ENCODE peak calls at places on chromosomes 7 and 10, in five cellular contexts. One of them, this sample, is unnamed.

GRCh38 chr10:112250555-112250954 is 32.6 kb upstream of the TECTB start:
- DNase-seq in OCI-LY7: no peak
- DNase-seq in cardiac fibroblast: no peak
- DNase-seq in AG04450: no peak
- DNase-seq in endodermal cell: no peak
- DNase-seq in this sample: no peak

GRCh38 chr10:95304463-95304862 is 13.7 kb upstream of the PDLIM1 start:
- DNase-seq in OCI-LY7: no peak
- DNase-seq in cardiac fibroblast: no peak
- DNase-seq in AG04450: no peak
- DNase-seq in endodermal cell: no peak
- DNase-seq in this sample: no peak

GRCh38 chr7:147756290-147756689 is 834.3 kb upstream of the C7orf33 start:
- DNase-seq in OCI-LY7: no peak
- DNase-seq in cardiac fibroblast: no peak
- DNase-seq in AG04450: no peak
- DNase-seq in endodermal cell: no peak
- DNase-seq in this sample: no peak

GRCh38 chr7:70132802-70133201 is 534.5 kb downstream of the AUTS2 start:
- DNase-seq in OCI-LY7: no peak
- DNase-seq in cardiac fibroblast: no peak
- DNase-seq in AG04450: no peak
- DNase-seq in endodermal cell: no peak
- DNase-seq in this sample: no peak

GRCh38 chr10:78964952-78965633 is 103.7 kb upstream of the ZMIZ1 start:
- DNase-seq in OCI-LY7: no peak
- DNase-seq in cardiac fibroblast: peak
- DNase-seq in AG04450: no peak
- DNase-seq in endodermal cell: peak
- DNase-seq in this sample: peak

GRCh38 chr7:120170849-120171248 is 102.1 kb upstream of the KCND2 start:
- DNase-seq in OCI-LY7: no peak
- DNase-seq in cardiac fibroblast: no peak
- DNase-seq in AG04450: no peak
- DNase-seq in endodermal cell: no peak
- DNase-seq in this sample: no peak

GRCh38 chr10:104574470-104575213 is 66.4 kb upstream of the SORCS3 start:
- DNase-seq in OCI-LY7: no peak
- DNase-seq in cardiac fibroblast: no peak
- DNase-seq in AG04450: no peak
- DNase-seq in endodermal cell: peak
- DNase-seq in this sample: no peak

GRCh38 chr10:75407716-75408511 is 6.3 kb upstream of the ZNF503 start:
- DNase-seq in OCI-LY7: no peak
- DNase-seq in cardiac fibroblast: no peak
- DNase-seq in AG04450: no peak
- DNase-seq in endodermal cell: peak
- DNase-seq in this sample: peak

GRCh38 chr10:96309631-96310358 is 5.6 kb downstream of the DNTT start:
- DNase-seq in OCI-LY7: no peak
- DNase-seq in cardiac fibroblast: no peak
- DNase-seq in AG04450: no peak
- DNase-seq in endodermal cell: peak
- DNase-seq in this sample: no peak

GRCh38 chr7:105270117-105270516 is 118.6 kb downstream of the SRPK2 start:
- DNase-seq in OCI-LY7: no peak
- DNase-seq in cardiac fibroblast: no peak
- DNase-seq in AG04450: no peak
- DNase-seq in endodermal cell: peak
- DNase-seq in this sample: no peak

GRCh38 chr10:30294506-30295280 is 54.4 kb downstream of the MTPAP start:
- DNase-seq in OCI-LY7: no peak
- DNase-seq in cardiac fibroblast: no peak
- DNase-seq in AG04450: no peak
- DNase-seq in endodermal cell: no peak
- DNase-seq in this sample: no peak

GRCh38 chr10:62626817-62627216 is 177.7 kb upstream of the ADO start:
- DNase-seq in OCI-LY7: no peak
- DNase-seq in cardiac fibroblast: peak
- DNase-seq in AG04450: no peak
- DNase-seq in endodermal cell: no peak
- DNase-seq in this sample: no peak
- H3K4me3 ChIP-seq in OCI-LY7: peak
- H3K4me3 ChIP-seq in cardiac fibroblast: no peak
- H3K4me3 ChIP-seq in AG04450: no peak
- H3K4me3 ChIP-seq in endodermal cell: no peak
- H3K4me3 ChIP-seq in this sample: no peak

DNA sequence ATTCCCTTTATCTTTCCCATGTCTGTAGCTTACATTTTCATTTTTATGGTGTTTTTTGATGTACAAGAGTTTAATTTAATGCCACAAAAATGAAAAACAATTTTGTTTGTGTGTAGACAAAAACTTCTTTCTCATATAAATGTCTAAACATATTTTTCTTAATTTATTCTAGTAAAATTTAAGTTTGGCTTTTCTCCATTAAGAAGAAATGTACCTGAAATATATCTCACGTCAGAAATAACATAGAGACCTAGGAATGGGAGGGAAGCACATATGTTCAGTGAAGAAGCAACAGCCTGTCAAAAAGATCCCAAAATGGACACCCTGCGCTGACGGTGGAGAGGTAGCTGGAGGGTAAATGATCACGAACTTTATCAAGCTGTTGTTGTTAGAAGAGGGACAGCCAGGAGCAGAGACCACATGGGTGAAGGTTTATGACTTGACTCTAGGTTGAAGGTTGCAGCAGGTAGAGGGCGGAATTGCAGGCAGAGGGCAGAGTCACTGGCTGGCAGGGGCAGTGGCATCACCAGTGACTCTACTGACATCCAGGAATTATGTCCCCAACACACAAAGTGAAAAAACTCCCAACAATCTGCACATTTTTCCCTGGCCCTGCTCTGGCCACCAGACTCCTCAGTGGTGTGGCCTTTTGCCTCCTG is 225.9 kb upstream of the PRSS58 start:
- DNase-seq in OCI-LY7: no peak
- DNase-seq in cardiac fibroblast: no peak
- DNase-seq in AG04450: no peak
- DNase-seq in endodermal cell: peak
- DNase-seq in this sample: no peak
- TF ChIP-seq CTCF in OCI-LY7: peak
- TF ChIP-seq CTCF in cardiac fibroblast: no peak
- TF ChIP-seq CTCF in AG04450: no peak
- TF ChIP-seq CTCF in endodermal cell: peak
- TF ChIP-seq CTCF in this sample: peak

GRCh38 chr7:158695726-158696452 is 8.7 kb downstream of the NCAPG2 start:
- DNase-seq in OCI-LY7: no peak
- DNase-seq in cardiac fibroblast: peak
- DNase-seq in AG04450: peak
- DNase-seq in endodermal cell: peak
- DNase-seq in this sample: peak
- H3K4me3 ChIP-seq in OCI-LY7: no peak
- H3K4me3 ChIP-seq in cardiac fibroblast: no peak
- H3K4me3 ChIP-seq in AG04450: no peak
- H3K4me3 ChIP-seq in endodermal cell: no peak
- H3K4me3 ChIP-seq in this sample: no peak

DNA sequence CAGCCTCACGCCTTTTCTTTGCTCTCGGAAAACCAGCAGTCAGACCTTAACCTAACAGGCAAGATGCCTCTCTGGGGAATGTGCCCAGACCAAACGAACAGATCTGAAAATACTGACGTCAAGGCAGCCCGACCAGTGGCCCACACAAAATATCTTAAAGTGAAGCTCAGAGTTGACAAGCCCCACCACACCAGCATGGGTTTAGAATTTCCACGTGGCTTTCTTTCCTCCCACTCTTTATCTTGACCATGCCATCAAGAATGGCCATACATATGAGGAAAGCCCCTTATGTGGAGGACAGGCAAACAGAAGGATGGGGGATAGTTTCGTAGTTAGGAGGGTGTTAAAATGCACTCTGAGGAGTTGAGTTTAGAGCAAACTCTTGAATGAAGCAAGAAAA is 89.8 kb downstream of the MRPL32 start:
- DNase-seq in OCI-LY7: no peak
- DNase-seq in cardiac fibroblast: no peak
- DNase-seq in AG04450: no peak
- DNase-seq in endodermal cell: no peak
- DNase-seq in this sample: no peak
- TF ChIP-seq CTCF in OCI-LY7: no peak
- TF ChIP-seq CTCF in cardiac fibroblast: no peak
- TF ChIP-seq CTCF in AG04450: no peak
- TF ChIP-seq CTCF in endodermal cell: no peak
- TF ChIP-seq CTCF in this sample: no peak

GRCh38 chr10:101130984-101131961 is at the start of gene TLX1:
- DNase-seq in OCI-LY7: no peak
- DNase-seq in cardiac fibroblast: no peak
- DNase-seq in AG04450: no peak
- DNase-seq in endodermal cell: peak
- DNase-seq in this sample: peak

GRCh38 chr10:101134299-101135127 is 3.4 kb downstream of the TLX1 start:
- DNase-seq in OCI-LY7: no peak
- DNase-seq in cardiac fibroblast: no peak
- DNase-seq in AG04450: no peak
- DNase-seq in endodermal cell: peak
- DNase-seq in this sample: no peak

GRCh38 chr10:101131962-101132635 is 999 bp downstream of the TLX1 start:
- DNase-seq in OCI-LY7: no peak
- DNase-seq in cardiac fibroblast: no peak
- DNase-seq in AG04450: no peak
- DNase-seq in endodermal cell: peak
- DNase-seq in this sample: no peak

GRCh38 chr10:101133489-101134298 is 2.6 kb downstream of the TLX1 start:
- DNase-seq in OCI-LY7: no peak
- DNase-seq in cardiac fibroblast: no peak
- DNase-seq in AG04450: no peak
- DNase-seq in endodermal cell: peak
- DNase-seq in this sample: no peak

GRCh38 chr10:101132636-101133473 is 1.8 kb downstream of the TLX1 start:
- DNase-seq in OCI-LY7: no peak
- DNase-seq in cardiac fibroblast: no peak
- DNase-seq in AG04450: no peak
- DNase-seq in endodermal cell: peak
- DNase-seq in this sample: no peak
- H3K4me3 ChIP-seq in OCI-LY7: no peak
- H3K4me3 ChIP-seq in cardiac fibroblast: no peak
- H3K4me3 ChIP-seq in AG04450: no peak
- H3K4me3 ChIP-seq in endodermal cell: no peak
- H3K4me3 ChIP-seq in this sample: no peak

GRCh38 chr10:70815504-70816219 is at the start of gene SGPL1:
- DNase-seq in OCI-LY7: peak
- DNase-seq in cardiac fibroblast: peak
- DNase-seq in AG04450: peak
- DNase-seq in endodermal cell: peak
- DNase-seq in this sample: peak
- TF ChIP-seq CTCF in OCI-LY7: peak
- TF ChIP-seq CTCF in cardiac fibroblast: peak
- TF ChIP-seq CTCF in AG04450: peak
- TF ChIP-seq CTCF in endodermal cell: peak
- TF ChIP-seq CTCF in this sample: peak

GRCh38 chr7:100476108-100476780 is 2.8 kb downstream of the TSC22D4 start:
- DNase-seq in OCI-LY7: peak
- DNase-seq in cardiac fibroblast: no peak
- DNase-seq in AG04450: no peak
- DNase-seq in endodermal cell: no peak
- DNase-seq in this sample: peak
- H3K4me3 ChIP-seq in OCI-LY7: peak
- H3K4me3 ChIP-seq in cardiac fibroblast: peak
- H3K4me3 ChIP-seq in AG04450: peak
- H3K4me3 ChIP-seq in endodermal cell: peak
- H3K4me3 ChIP-seq in this sample: peak

DNA sequence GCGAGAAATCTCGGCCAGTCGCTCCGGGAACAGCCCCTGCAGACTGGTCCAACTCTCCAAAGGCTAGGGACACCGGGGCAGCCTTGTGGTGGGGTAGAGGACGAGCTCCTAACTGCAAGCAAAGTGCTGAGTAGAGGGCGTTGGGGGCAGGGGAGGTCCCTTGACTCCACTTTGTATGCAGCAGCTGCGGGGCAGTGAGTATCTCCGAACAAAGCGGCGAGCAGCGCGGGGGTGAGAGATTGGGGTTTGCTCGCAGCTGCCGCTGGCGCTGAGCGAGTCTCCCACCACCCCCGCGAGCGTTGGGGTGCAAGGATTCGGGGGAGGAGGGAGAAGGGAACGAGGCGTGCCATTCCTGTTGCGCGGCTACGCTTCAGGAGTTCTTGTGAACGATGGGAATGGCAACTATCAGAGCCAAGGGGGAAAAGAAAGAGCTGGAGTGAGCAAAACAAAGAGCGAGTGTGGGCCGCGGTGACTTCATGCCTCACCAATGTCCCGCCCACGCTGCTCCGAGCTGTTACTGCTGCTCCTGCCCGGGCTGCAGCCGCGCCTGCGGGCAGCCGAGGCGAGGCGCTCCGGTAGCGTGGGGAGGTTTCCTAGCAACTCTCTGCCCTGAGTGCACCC is 414 bp upstream of the ITGB8 start:
- DNase-seq in OCI-LY7: no peak
- DNase-seq in cardiac fibroblast: peak
- DNase-seq in AG04450: peak
- DNase-seq in endodermal cell: peak
- DNase-seq in this sample: peak
- TF ChIP-seq CTCF in OCI-LY7: no peak
- TF ChIP-seq CTCF in cardiac fibroblast: no peak
- TF ChIP-seq CTCF in AG04450: no peak
- TF ChIP-seq CTCF in endodermal cell: no peak
- TF ChIP-seq CTCF in this sample: no peak